ENCODE peak calls at places on chromosomes 11 and 22, in seven cellular contexts. I, T, W, S, F, U and R are unnamed samples.

GRCh38 chr11:119432484-119433368 is 9.8 kb upstream of the THY1 start:
- DNase-seq in I (no peak), T (peak; percentile 66), W (no peak), S (no peak), F (no peak), U (no peak), R (peak; percentile 21)

GRCh38 chr22:22113701-22114100 is 130.9 kb upstream of the VPREB1 start:
- DNase-seq in I (no peak), T (no peak), W (no peak), S (no peak), F (no peak), U (no peak), R (no peak)

GRCh38 chr11:21560466-21560975 is 632.4 kb upstream of the ANO5 start:
- DNase-seq in I (no peak), T (no peak), W (no peak), S (no peak), F (no peak), U (no peak), R (no peak)

GRCh38 chr11:46238078-46238966 is 39.1 kb upstream of the CREB3L1 start:
- DNase-seq in I (peak; percentile 85), T (no peak), W (no peak), S (peak; percentile 81), F (peak; percentile 77), U (no peak), R (peak; percentile 84)

GRCh38 chr11:6862961-6863360 is at the start of gene OR10A2:
- DNase-seq in I (no peak), T (no peak), W (no peak), S (no peak), F (no peak), U (no peak), R (peak; percentile 6)

GRCh38 chr11:10982695-10983492 is 125.0 kb upstream of the ZBED5 start:
- DNase-seq in I (no peak), T (no peak), W (no peak), S (no peak), F (no peak), U (no peak), R (no peak)

GRCh38 chr11:122259149-122259821 is 143.3 kb upstream of the BLID start:
- DNase-seq in I (no peak), T (no peak), W (no peak), S (peak; percentile 63), F (no peak), U (no peak), R (no peak)

GRCh38 chr22:19289475-19290161 is 1.9 kb downstream of the CLTCL1 start:
- DNase-seq in I (no peak), T (peak; percentile 24), W (no peak), S (no peak), F (no peak), U (no peak), R (no peak)

GRCh38 chr11:60968223-60968622 is 3.3 kb upstream of the CD6 start:
- DNase-seq in I (no peak), T (no peak), W (no peak), S (no peak), F (no peak), U (no peak), R (no peak)

GRCh38 chr11:100004541-100004940 is 682.5 kb upstream of the ARHGAP42 start:
- DNase-seq in I (no peak), T (no peak), W (no peak), S (no peak), F (no peak), U (no peak), R (no peak)

GRCh38 chr11:8694137-8694536 is 11.5 kb downstream of the RPL27A start:
- DNase-seq in I (no peak), T (no peak), W (no peak), S (no peak), F (no peak), U (no peak), R (no peak)